ENCODE peak calls at places on chromosomes 5 and 9, in ten cellular contexts. O is body of pancreas; K is Caco-2; P is WERI-Rb-1; T is uterus; Y is thyroid gland; Z is SK-N-SH; I is tibial nerve; F is CD4-positive, alpha-beta memory T cell; E is bronchial epithelial cell. A is an unnamed sample. For H3K36me3 and H3K27me3, the result is how much of the 10 kb centered on the place peaks cover.

GRCh38 chr5:139419226-139419625 is 15.3 kb upstream of the SPATA24 start:
- DNase-seq in O (no peak), K (no peak), P (no peak), T (no peak), Y (no peak), Z (no peak), I (no peak), F (no peak), E (no peak), A (no peak)

GRCh38 chr5:36363101-36363500 is 61.4 kb upstream of the RANBP3L start:
- DNase-seq in O (no peak), K (peak), P (no peak), T (no peak), Y (no peak), Z (no peak), I (no peak), F (no peak), E (peak), A (peak)

GRCh38 chr5:627840-628239 is 15.7 kb downstream of the CEP72 start:
- DNase-seq in O (no peak), K (no peak), P (no peak), T (no peak), Y (no peak), Z (no peak), I (no peak), F (no peak), E (no peak), A (no peak)

GRCh38 chr5:96220610-96221390 is 212.2 kb downstream of the PCSK1 start:
- DNase-seq in O (no peak), K (no peak), P (no peak), T (no peak), Y (no peak), Z (no peak), I (no peak), F (no peak), E (peak), A (no peak)

GRCh38 chr9:16828335-16829281 is 41.9 kb downstream of the BNC2 start:
- DNase-seq in O (peak), K (peak), P (no peak), T (peak), Y (peak), Z (peak), I (no peak), F (no peak), E (peak), A (peak)

GRCh38 chr5:89397096-89397495 is 514.1 kb upstream of the MEF2C start:
- DNase-seq in O (no peak), K (no peak), P (no peak), T (no peak), Y (no peak), Z (no peak), I (no peak), F (no peak), E (peak), A (no peak)

GRCh38 chr5:19531374-19531952 is 456.5 kb downstream of the CDH18 start:
- DNase-seq in O (peak), K (no peak), P (no peak), T (no peak), Y (no peak), Z (no peak), I (no peak), F (no peak), E (peak), A (no peak)

GRCh38 chr9:107540167-107540566 is 50.6 kb upstream of the KLF4 start:
- DNase-seq in O (no peak), K (no peak), P (no peak), T (no peak), Y (no peak), Z (no peak), I (no peak), F (no peak), E (no peak), A (no peak)

GRCh38 chr5:39716532-39716971 is 291.8 kb upstream of the DAB2 start:
- DNase-seq in O (peak), K (peak), P (peak), T (no peak), Y (peak), Z (peak), I (no peak), F (peak), E (peak), A (peak)

GRCh38 chr9:5698004-5698403 is 69.1 kb downstream of the RIC1 start:
- DNase-seq in O (no peak), K (no peak), P (no peak), T (no peak), Y (no peak), Z (no peak), I (no peak), F (no peak), E (no peak), A (no peak)

GRCh38 chr5:149268928-149269557 is 2.6 kb upstream of the AFAP1L1 start:
- DNase-seq in O (no peak), K (peak), P (no peak), T (no peak), Y (no peak), Z (peak), I (no peak), F (peak), E (peak), A (peak)

GRCh38 chr5:54457094-54457531 is 1.6 kb downstream of the HSPB3 start:
- DNase-seq in O (peak), K (peak), P (no peak), T (no peak), Y (peak), Z (no peak), I (no peak), F (no peak), E (peak), A (no peak)

GRCh38 chr9:120830151-120830550 is 12.6 kb downstream of the PSMD5 start:
- DNase-seq in O (no peak), K (no peak), P (no peak), T (no peak), Y (no peak), Z (no peak), I (no peak), F (no peak), E (no peak), A (no peak)

GRCh38 chr5:126508962-126509279 is 85.7 kb downstream of the GRAMD2B start:
- DNase-seq in O (no peak), K (no peak), P (no peak), T (peak), Y (peak), Z (no peak), I (no peak), F (peak), E (peak), A (no peak)

GRCh38 chr9:114110180-114110579 is 11.1 kb upstream of the KIF12 start:
- DNase-seq in O (no peak), K (no peak), P (no peak), T (no peak), Y (no peak), Z (no peak), I (no peak), F (no peak), E (peak), A (no peak)

GRCh38 chr5:7869474-7870136 is 657 bp downstream of the MTRR start:
- DNase-seq in O (peak), K (peak), P (no peak), T (no peak), Y (peak), Z (peak), I (no peak), F (no peak), E (no peak), A (peak)

GRCh38 chr9:81574399-81574798 is 114.9 kb downstream of the TLE1 start:
- DNase-seq in O (no peak), K (no peak), P (no peak), T (no peak), Y (no peak), Z (no peak), I (no peak), F (no peak), E (no peak), A (no peak)

GRCh38 chr5:83721878-83722779 is 1.5 kb upstream of the HAPLN1 start:
- DNase-seq in O (peak), K (peak), P (peak), T (peak), Y (peak), Z (peak), I (peak), F (no peak), E (peak), A (peak)

GRCh38 chr5:149646564-149646963 is 65.3 kb downstream of the ARHGEF37 start:
- DNase-seq in O (peak), K (no peak), P (peak), T (no peak), Y (no peak), Z (peak), I (no peak), F (peak), E (peak), A (no peak)

GRCh38 chr9:22118810-22119479 is 109.8 kb upstream of the CDKN2B start:
- DNase-seq in O (no peak), K (no peak), P (no peak), T (no peak), Y (no peak), Z (no peak), I (no peak), F (no peak), E (peak), A (no peak)

GRCh38 chr5:126271141-126271540 is 152.1 kb upstream of the GRAMD2B start:
- DNase-seq in O (no peak), K (no peak), P (no peak), T (no peak), Y (no peak), Z (no peak), I (no peak), F (no peak), E (no peak), A (no peak)

GRCh38 chr9:97564291-97565175 is 63.1 kb downstream of the TMOD1 start:
- DNase-seq in O (peak), K (no peak), P (no peak), T (no peak), Y (peak), Z (peak), I (peak), F (no peak), E (peak), A (peak)

GRCh38 chr9:136713555-136713949 is 1.2 kb downstream of the DIPK1B start:
- DNase-seq in O (peak), K (no peak), P (no peak), T (no peak), Y (no peak), Z (peak), I (no peak), F (no peak), E (no peak), A (no peak)
- H3K4me3 ChIP-seq in O (no peak), K (peak), P (peak), T (no peak), Y (no peak), Z (peak), I (no peak), F (no peak), E (no peak), A (peak)

GRCh38 chr9:101561740-101562139 is 28.1 kb downstream of the RNF20 start:
- DNase-seq in O (no peak), K (no peak), P (no peak), T (no peak), Y (no peak), Z (no peak), I (no peak), F (no peak), E (no peak), A (no peak)

GRCh38 chr9:101566904-101567724 is 27.7 kb downstream of the PPP3R2 start:
- DNase-seq in O (no peak), K (peak), P (peak), T (no peak), Y (no peak), Z (no peak), I (no peak), F (peak), E (peak), A (no peak)

GRCh38 chr9:101567725-101567993 is 27.1 kb downstream of the PPP3R2 start:
- DNase-seq in O (no peak), K (no peak), P (no peak), T (no peak), Y (no peak), Z (no peak), I (no peak), F (no peak), E (no peak), A (no peak)

GRCh38 chr9:101562966-101563365 is 29.3 kb downstream of the RNF20 start:
- DNase-seq in O (no peak), K (no peak), P (no peak), T (no peak), Y (no peak), Z (no peak), I (no peak), F (no peak), E (no peak), A (no peak)

DNA sequence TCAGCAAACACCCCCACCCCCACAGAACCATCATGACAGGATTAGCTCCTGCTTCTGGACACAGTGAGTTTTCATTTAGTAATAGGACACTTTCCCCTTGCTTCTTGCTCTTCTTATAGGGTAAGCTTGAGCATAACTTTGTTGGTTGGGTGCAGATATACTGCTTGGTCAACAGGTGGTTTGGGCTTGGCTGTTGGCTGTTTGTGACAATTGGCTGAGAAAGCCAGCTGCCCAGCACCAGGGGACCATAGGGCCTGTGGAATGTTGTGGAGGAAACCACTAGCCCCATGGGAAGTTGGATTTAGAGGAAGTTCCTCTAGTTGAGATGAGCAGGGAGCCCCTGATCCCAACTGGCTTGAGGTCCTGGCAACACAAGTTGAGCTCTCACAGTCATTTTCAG is 30.5 kb downstream of the PPP3R2 start:
- DNase-seq in O (no peak), K (no peak), P (no peak), T (no peak), Y (no peak), Z (no peak), I (no peak), F (no peak), E (no peak), A (no peak)
- H3K36me3 ChIP-seq in O (under half), K (under half), P (half or more), T (under half), Y (under half), Z (half or more), I (under half), F (under half), E (under half), A (under half)

DNA sequence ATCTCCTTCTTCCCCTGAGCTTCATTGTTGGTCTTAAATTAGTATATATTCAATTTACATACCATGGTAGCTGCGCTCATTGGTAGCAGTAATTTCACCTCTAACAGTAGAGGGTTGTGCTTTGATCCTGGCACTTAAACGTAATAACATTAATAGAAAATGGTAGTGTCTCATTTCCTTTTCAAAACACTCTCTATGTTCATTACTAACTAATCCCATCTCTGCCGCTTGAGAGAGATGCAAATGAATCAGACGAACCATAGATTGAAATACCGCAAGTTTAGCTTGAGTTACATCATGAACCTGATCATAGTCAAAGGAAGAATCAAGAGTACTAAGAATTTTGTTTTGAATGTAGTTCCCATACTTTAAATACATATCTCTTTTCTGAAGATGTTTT is 2.2 kb downstream of the THBS4 start:
- DNase-seq in O (no peak), K (no peak), P (no peak), T (no peak), Y (no peak), Z (no peak), I (no peak), F (no peak), E (no peak), A (no peak)
- H3K27me3 ChIP-seq in O (under half), K (under half), P (under half), T (under half), Y (under half), Z (under half), I (under half), F (under half), E (under half), A (under half)

GRCh38 chr5:157301066-157301465 is 35.1 kb downstream of the CYFIP2 start:
- DNase-seq in O (no peak), K (no peak), P (no peak), T (no peak), Y (no peak), Z (no peak), I (no peak), F (no peak), E (no peak), A (no peak)
- H3K4me3 ChIP-seq in O (no peak), K (no peak), P (no peak), T (no peak), Y (no peak), Z (no peak), I (no peak), F (no peak), E (no peak), A (no peak)

GRCh38 chr5:146463446-146463845 is 16.3 kb downstream of the TCERG1 start:
- DNase-seq in O (no peak), K (no peak), P (no peak), T (no peak), Y (no peak), Z (no peak), I (no peak), F (no peak), E (no peak), A (no peak)
- H3K36me3 ChIP-seq in O (under half), K (under half), P (half or more), T (under half), Y (under half), Z (half or more), I (under half), F (half or more), E (under half), A (under half)